ENCODE peak calls at places on chromosome 20, in six cellular contexts. U, F, B, A, H and W are unnamed samples.

GRCh38 chr20:4949833-4950178 is 51.5 kb downstream of the SLC23A2 start:
- DNase-seq in U (no peak), F (peak; percentile 63), B (no peak), A (peak; percentile 46), H (no peak), W (peak; percentile 54)

GRCh38 chr20:48702388-48703041 is 125.3 kb downstream of the PREX1 start:
- DNase-seq in U (no peak), F (no peak), B (no peak), A (no peak), H (no peak), W (no peak)

GRCh38 chr20:17541996-17542395 is 10.8 kb upstream of the BFSP1 start:
- DNase-seq in U (no peak), F (peak; percentile 87), B (no peak), A (peak; percentile 70), H (no peak), W (peak; percentile 97)

GRCh38 chr20:25464501-25465204 is 57.2 kb downstream of the GINS1 start:
- DNase-seq in U (no peak), F (no peak), B (no peak), A (no peak), H (no peak), W (no peak)

GRCh38 chr20:17431621-17432364 is 99.4 kb downstream of the BFSP1 start:
- DNase-seq in U (peak; percentile 62), F (peak; percentile 44), B (peak; percentile 72), A (peak; percentile 50), H (peak; percentile 85), W (peak; percentile 68)

GRCh38 chr20:48040491-48040890 is 255.2 kb upstream of the SULF2 start:
- DNase-seq in U (no peak), F (no peak), B (no peak), A (no peak), H (no peak), W (no peak)

GRCh38 chr20:1274485-1275313 is 8.6 kb downstream of the SNPH start:
- DNase-seq in U (no peak), F (no peak), B (no peak), A (no peak), H (no peak), W (no peak)

GRCh38 chr20:14234666-14235295 is 102.6 kb downstream of the FLRT3 start:
- DNase-seq in U (no peak), F (peak; percentile 65), B (no peak), A (peak; percentile 5), H (no peak), W (no peak)

GRCh38 chr20:18052856-18053255 is 4.9 kb downstream of the OVOL2 start:
- DNase-seq in U (no peak), F (no peak), B (no peak), A (no peak), H (no peak), W (peak; percentile 92)

GRCh38 chr20:37992802-37993538 is 40.3 kb downstream of the TTI1 start:
- DNase-seq in U (no peak), F (peak; percentile 78), B (no peak), A (peak; percentile 73), H (no peak), W (peak; percentile 44)

GRCh38 chr20:45014671-45015415 is 48.5 kb downstream of the STK4 start:
- DNase-seq in U (no peak), F (peak; percentile 12), B (no peak), A (peak; percentile 60), H (no peak), W (peak; percentile 78)

GRCh38 chr20:19747903-19748302 is 10.2 kb upstream of the RIN2 start:
- DNase-seq in U (no peak), F (no peak), B (no peak), A (no peak), H (no peak), W (no peak)

GRCh38 chr20:2602746-2603145 is 49.7 kb upstream of the NOP56 start:
- DNase-seq in U (no peak), F (no peak), B (no peak), A (no peak), H (no peak), W (no peak)

GRCh38 chr20:14148042-14148441 is 152.7 kb downstream of the MACROD2 start:
- DNase-seq in U (no peak), F (peak; percentile 33), B (no peak), A (peak; percentile 56), H (no peak), W (no peak)

GRCh38 chr20:59042151-59042795 is at the start of gene PRELID3B:
- DNase-seq in U (no peak), F (no peak), B (no peak), A (peak; percentile 27), H (no peak), W (peak; percentile 50)
- H3K18ac ChIP-seq in U (no peak within 1 kb of the TSS), F (peak within 1 kb of the TSS; percentile 97), B (peak within 1 kb of the TSS; percentile 69), A (peak within 1 kb of the TSS; percentile 66), H (peak within 1 kb of the TSS; percentile 16), W (no peak within 1 kb of the TSS)

GRCh38 chr20:61844621-61845020 is 221.1 kb downstream of the TAF4 start:
- DNase-seq in U (no peak), F (no peak), B (no peak), A (no peak), H (no peak), W (no peak)
- H3K14ac ChIP-seq in U (no peak overlapping the region), F (no peak overlapping the region), B (no peak overlapping the region), A (no peak overlapping the region), H (no peak overlapping the region), W (no peak overlapping the region)

DNA sequence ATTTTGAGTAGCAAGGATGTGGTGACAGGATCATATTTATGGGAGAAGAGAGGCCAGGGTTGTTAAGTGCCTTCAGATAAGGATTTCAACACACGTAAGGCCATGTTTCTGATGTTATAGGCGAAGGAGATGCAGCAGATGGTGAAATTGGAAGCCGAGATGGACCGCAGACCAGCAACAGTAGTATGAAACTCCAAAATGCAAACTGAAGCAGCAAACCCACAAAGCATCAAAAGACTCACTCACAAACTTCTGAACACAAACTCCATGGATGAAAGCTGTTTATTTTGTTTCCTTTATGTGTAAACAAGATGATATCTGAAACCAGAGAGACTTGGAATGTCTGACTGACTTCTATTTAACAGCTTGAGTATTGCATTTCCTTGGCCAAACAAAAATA is 35.6 kb upstream of the LAMP5 start:
- DNase-seq in U (no peak), F (no peak), B (no peak), A (peak; percentile 7), H (no peak), W (no peak)
- H2AFZ ChIP-seq in U (no peak overlapping the region), F (no peak overlapping the region), B (no peak overlapping the region), A (no peak overlapping the region), H (no peak overlapping the region), W (no peak overlapping the region)

DNA sequence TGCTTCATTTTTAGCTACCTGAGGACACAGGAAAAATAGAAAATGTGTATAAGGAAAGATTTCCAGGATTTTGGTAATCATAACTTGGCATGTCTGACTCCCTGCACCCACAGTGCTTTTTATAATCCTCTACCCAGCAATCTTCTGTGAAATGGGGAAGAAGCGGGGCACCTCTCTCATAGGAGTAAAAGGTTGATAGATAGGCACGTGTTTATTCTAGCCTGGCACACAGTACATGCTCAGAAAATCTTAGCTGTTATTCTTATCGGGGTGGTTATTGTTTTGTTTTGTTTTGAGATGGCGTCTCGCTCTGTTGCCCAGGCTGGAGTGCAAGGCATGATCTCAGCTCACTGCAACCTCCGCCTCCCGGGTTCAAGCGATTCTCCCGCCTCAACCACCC is 87.7 kb upstream of the SALL4 start:
- DNase-seq in U (no peak), F (no peak), B (no peak), A (no peak), H (no peak), W (no peak)
- H3K18ac ChIP-seq in U (no peak overlapping the region), F (no peak overlapping the region), B (no peak overlapping the region), A (no peak overlapping the region), H (no peak overlapping the region), W (no peak overlapping the region)

GRCh38 chr20:61704661-61705060 is 361.0 kb downstream of the TAF4 start:
- DNase-seq in U (no peak), F (no peak), B (no peak), A (no peak), H (no peak), W (no peak)
- H3K14ac ChIP-seq in U (no peak overlapping the region), F (no peak overlapping the region), B (no peak overlapping the region), A (no peak overlapping the region), H (no peak overlapping the region), W (no peak overlapping the region)

GRCh38 chr20:12963456-12963855 is 45.3 kb upstream of the SPTLC3 start:
- DNase-seq in U (no peak), F (no peak), B (no peak), A (no peak), H (no peak), W (no peak)
- H2AFZ ChIP-seq in U (no peak overlapping the region), F (no peak overlapping the region), B (no peak overlapping the region), A (no peak overlapping the region), H (no peak overlapping the region), W (no peak overlapping the region)

GRCh38 chr20:21820045-21820444 is 114.6 kb downstream of the PAX1 start:
- DNase-seq in U (no peak), F (no peak), B (no peak), A (no peak), H (no peak), W (no peak)

GRCh38 chr20:21820688-21821087 is 115.2 kb downstream of the PAX1 start:
- DNase-seq in U (no peak), F (no peak), B (no peak), A (no peak), H (no peak), W (peak; percentile 21)
- H3K18ac ChIP-seq in U (no peak overlapping the region), F (no peak overlapping the region), B (no peak overlapping the region), A (no peak overlapping the region), H (no peak overlapping the region), W (no peak overlapping the region)